ENCODE peak calls at places on chromosomes 2 and 18, in eight cellular contexts. Y, U, E, G, K, N, S and C are unnamed samples.

GRCh38 chr2:100018794-100019193 is 123.6 kb downstream of the AFF3 start:
- DNase-seq in U (no peak), N (peak), S (no peak), G (no peak), Y (no peak), E (no peak), K (no peak), C (peak)

GRCh38 chr2:48852938-48853337 is 97.4 kb upstream of the LHCGR start:
- DNase-seq in N (peak), S (no peak), E (no peak), Y (no peak), G (no peak), K (no peak), U (no peak), C (peak)

GRCh38 chr2:70243804-70244584 is 4.4 kb downstream of the TIA1 start:
- DNase-seq in N (no peak), U (no peak), K (no peak), G (no peak), E (no peak), S (no peak), Y (no peak), C (no peak)

GRCh38 chr2:58601017-58601416 is 359.9 kb upstream of the FANCL start:
- DNase-seq in G (no peak), E (no peak), U (no peak), S (peak), K (peak), Y (no peak), N (no peak), C (no peak)

GRCh38 chr2:154477319-154477718 is 221.2 kb upstream of the KCNJ3 start:
- DNase-seq in N (no peak), U (no peak), G (no peak), K (no peak), Y (no peak), S (no peak), E (no peak), C (no peak)

GRCh38 chr2:37527362-37527761 is 144.1 kb downstream of the CDC42EP3 start:
- DNase-seq in S (no peak), G (no peak), U (no peak), Y (no peak), K (no peak), N (no peak), E (no peak), C (no peak)

GRCh38 chr2:174477772-174478171 is 9.1 kb downstream of the GPR155 start:
- DNase-seq in G (no peak), N (no peak), U (no peak), Y (no peak), S (no peak), E (no peak), K (no peak), C (no peak)

GRCh38 chr2:180539541-180539940 is 440.9 kb upstream of the UBE2E3 start:
- DNase-seq in Y (no peak), E (no peak), U (no peak), N (no peak), K (no peak), G (no peak), S (no peak), C (no peak)

GRCh38 chr2:128894896-128895295 is 576.2 kb upstream of the HS6ST1 start:
- DNase-seq in G (no peak), Y (no peak), K (no peak), S (no peak), E (no peak), N (no peak), U (no peak), C (no peak)

GRCh38 chr2:144183744-144184143 is 336.2 kb downstream of the ZEB2 start:
- DNase-seq in S (no peak), Y (no peak), K (no peak), G (peak), U (no peak), N (no peak), E (no peak), C (peak)

GRCh38 chr18:11411021-11411420 is 198.4 kb upstream of the SLC35G4 start:
- DNase-seq in G (peak), N (no peak), U (no peak), E (no peak), S (no peak), Y (no peak), K (no peak), C (peak)

GRCh38 chr2:172735646-172736418 is at the start of gene RAPGEF4:
- DNase-seq in U (peak), G (no peak), N (no peak), S (no peak), K (peak), Y (peak), E (no peak), C (no peak)

GRCh38 chr2:84897773-84898172 is 7.7 kb upstream of the TMSB10 start:
- DNase-seq in N (no peak), S (no peak), K (no peak), G (no peak), E (no peak), U (no peak), Y (no peak), C (no peak)

GRCh38 chr2:78077637-78078036 is 555.5 kb upstream of the LRRTM4 start:
- DNase-seq in N (no peak), Y (no peak), K (no peak), G (no peak), E (no peak), S (no peak), U (no peak), C (no peak)

GRCh38 chr18:63683152-63683551 is 19.6 kb upstream of the SERPINB11 start:
- DNase-seq in U (no peak), Y (peak), K (peak), G (peak), N (peak), E (no peak), S (peak), C (peak)

GRCh38 chr2:27370816-27371620 is 602 bp downstream of the SNX17 start:
- DNase-seq in E (peak), N (peak), U (no peak), S (no peak), Y (peak), K (peak), G (no peak), C (no peak)

GRCh38 chr2:170563401-170563800 is 151.7 kb upstream of the SP5 start:
- DNase-seq in N (no peak), U (no peak), E (no peak), G (no peak), Y (no peak), S (no peak), K (peak), C (no peak)

GRCh38 chr18:76013041-76013440 is 482.0 kb downstream of the ZNF516 start:
- DNase-seq in U (no peak), E (no peak), S (no peak), Y (no peak), K (no peak), N (peak), G (no peak), C (no peak)

GRCh38 chr2:73292316-73292905 is 937 bp downstream of the EGR4 start:
- DNase-seq in U (no peak), S (no peak), E (no peak), G (no peak), N (no peak), K (no peak), Y (no peak), C (no peak)

GRCh38 chr18:5972298-5972697 is 77.0 kb upstream of the TMEM200C start:
- DNase-seq in U (no peak), G (no peak), Y (no peak), S (no peak), E (no peak), K (no peak), N (no peak), C (no peak)

GRCh38 chr2:176699098-176699497 is 429.9 kb downstream of the MTX2 start:
- DNase-seq in Y (no peak), G (no peak), U (no peak), S (no peak), E (no peak), K (no peak), N (no peak), C (no peak)

DNA sequence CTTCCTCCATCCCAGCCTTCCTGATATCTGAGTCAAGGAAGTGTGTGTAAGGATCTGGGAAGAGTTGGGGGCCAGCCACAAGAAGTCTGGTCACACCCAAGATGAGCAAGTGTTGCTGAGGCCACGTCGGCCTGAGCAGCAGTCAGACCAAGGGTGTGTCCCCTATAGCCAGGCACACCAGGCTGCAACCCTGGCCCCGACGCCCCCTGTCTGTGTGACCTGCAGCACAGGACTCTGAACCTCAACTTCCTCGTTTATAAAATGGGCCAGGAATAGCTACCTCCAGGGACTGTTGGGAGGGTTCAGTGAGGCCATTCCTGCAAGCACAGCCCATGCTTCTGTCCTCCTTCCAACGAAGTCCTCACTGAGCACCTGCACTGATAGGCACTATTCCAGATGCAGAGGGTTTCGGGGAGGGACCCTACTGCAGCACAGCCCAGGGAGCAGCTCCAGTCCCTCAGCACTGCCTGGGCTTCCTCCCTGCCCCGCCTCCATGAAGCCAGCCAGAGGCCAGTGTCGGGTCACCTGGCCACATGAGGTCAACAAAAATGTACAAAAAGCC is 13.3 kb downstream of the LIMS2 start:
- DNase-seq in K (no peak), G (no peak), E (no peak), Y (no peak), U (no peak), S (no peak), N (no peak), C (no peak)
- TF ChIP-seq CTCF in K (no peak), G (no peak), E (no peak), Y (no peak), U (no peak), S (no peak), N (no peak), C (no peak)

DNA sequence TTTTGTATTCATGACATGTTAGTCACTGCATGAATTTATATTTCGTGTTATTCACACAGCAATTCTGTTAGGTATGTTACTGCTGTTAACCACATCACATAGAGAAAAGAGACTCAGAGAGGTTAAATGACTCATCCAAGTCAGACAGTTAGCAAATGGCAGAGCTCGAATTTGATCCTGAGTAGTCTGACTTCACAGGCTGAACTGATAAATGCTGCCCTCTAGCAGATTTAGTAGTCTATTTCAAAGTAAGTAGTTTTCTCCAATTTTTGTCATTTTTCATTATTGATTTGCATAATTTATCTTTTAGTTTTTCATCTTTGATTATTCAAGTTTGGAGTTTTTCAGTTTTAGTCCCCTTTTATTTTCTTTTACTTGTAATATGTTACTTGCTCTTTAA is 58.3 kb downstream of the WDR7 start:
- DNase-seq in S (peak), K (peak), U (no peak), E (no peak), Y (peak), N (peak), G (peak), C (peak)
- TF ChIP-seq CTCF in S (peak), K (peak), U (no peak), E (no peak), Y (no peak), N (peak), G (peak), C (no peak)

GRCh38 chr2:88813612-88814011 is 122.1 kb downstream of the RPIA start:
- DNase-seq in K (peak), G (no peak), Y (no peak), N (no peak), U (no peak), E (no peak), S (no peak), C (no peak)
- TF ChIP-seq CTCF in K (peak), G (no peak), Y (no peak), N (no peak), U (no peak), E (no peak), S (peak), C (no peak)

DNA sequence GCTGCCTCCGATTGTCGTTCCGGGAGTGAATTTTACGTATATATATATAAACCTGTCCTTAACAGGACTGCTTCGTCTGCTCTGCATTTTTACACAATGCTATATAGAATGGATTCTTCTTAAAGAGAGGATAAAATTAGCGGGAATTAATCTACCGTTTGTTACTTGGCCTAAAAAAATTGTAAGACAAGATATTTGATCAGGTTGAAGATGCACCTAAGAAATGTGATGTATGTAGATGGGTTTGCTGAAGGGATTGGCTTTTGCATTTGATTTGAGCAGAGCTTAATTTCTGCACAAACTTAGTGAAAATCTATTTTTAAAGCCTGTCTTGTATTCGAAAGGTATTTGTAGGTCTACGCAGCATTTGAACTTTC is 966 bp downstream of the PPP1CB start:
- DNase-seq in E (no peak), K (no peak), S (no peak), N (peak), Y (no peak), U (no peak), G (no peak), C (no peak)
- TF ChIP-seq CTCF in E (no peak), K (no peak), S (no peak), N (no peak), Y (no peak), U (no peak), G (no peak), C (no peak)

GRCh38 chr18:52700757-52701156 is 360.8 kb downstream of the DCC start:
- DNase-seq in E (no peak), S (no peak), K (no peak), U (no peak), G (no peak), N (no peak), Y (no peak), C (no peak)

GRCh38 chr18:52700116-52700515 is 360.1 kb downstream of the DCC start:
- DNase-seq in G (no peak), E (no peak), N (no peak), Y (no peak), S (no peak), K (no peak), U (no peak), C (no peak)

DNA sequence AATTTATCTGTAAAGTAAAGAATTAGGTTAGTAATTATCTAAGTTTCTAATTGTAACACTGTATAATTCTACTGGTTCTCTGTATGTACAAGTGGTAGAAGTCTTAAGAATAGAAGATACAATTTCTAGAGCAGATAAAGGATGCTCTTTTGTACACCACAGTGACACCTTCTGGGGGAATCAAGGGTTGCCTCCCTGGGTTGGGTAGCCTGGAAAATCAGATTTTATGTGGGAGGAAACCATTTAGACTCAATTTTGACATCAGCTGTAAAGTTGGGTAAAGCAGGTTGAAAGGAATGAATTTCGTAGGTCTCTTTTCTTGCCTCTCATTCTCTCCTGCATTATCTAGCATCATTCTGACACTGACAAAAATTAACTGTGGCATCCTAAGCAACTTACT is 354.8 kb downstream of the DCC start:
- DNase-seq in U (no peak), S (no peak), E (no peak), G (no peak), K (peak), N (peak), Y (peak), C (no peak)
- TF ChIP-seq CTCF in U (peak), S (peak), E (peak), G (peak), K (peak), N (peak), Y (no peak), C (peak)

GRCh38 chr2:20050712-20051517 is 513 bp downstream of the LAPTM4A start:
- DNase-seq in S (no peak), U (peak), G (no peak), K (peak), Y (peak), N (peak), E (peak), C (no peak)
- TF ChIP-seq CTCF in S (peak), U (peak), G (peak), K (no peak), Y (no peak), N (peak), E (no peak), C (peak)

GRCh38 chr2:10447300-10448207 is 573 bp downstream of the ODC1 start:
- DNase-seq in K (peak), S (no peak), G (no peak), Y (no peak), E (peak), N (peak), U (peak), C (no peak)
- TF ChIP-seq CTCF in K (no peak), S (peak), G (no peak), Y (no peak), E (no peak), N (no peak), U (no peak), C (no peak)

GRCh38 chr2:235597081-235597615 is 103.3 kb downstream of the AGAP1 start:
- DNase-seq in S (no peak), K (no peak), Y (no peak), G (no peak), U (no peak), E (no peak), N (no peak), C (no peak)

GRCh38 chr2:235594041-235594440 is 100.2 kb downstream of the AGAP1 start:
- DNase-seq in E (no peak), S (no peak), G (peak), U (no peak), Y (peak), N (peak), K (peak), C (peak)

GRCh38 chr2:235596272-235596671 is 102.4 kb downstream of the AGAP1 start:
- DNase-seq in G (no peak), Y (no peak), U (no peak), N (no peak), E (no peak), K (no peak), S (no peak), C (no peak)

GRCh38 chr2:235594964-235595363 is 101.1 kb downstream of the AGAP1 start:
- DNase-seq in G (no peak), K (no peak), E (no peak), U (no peak), Y (no peak), N (no peak), S (no peak), C (no peak)

DNA sequence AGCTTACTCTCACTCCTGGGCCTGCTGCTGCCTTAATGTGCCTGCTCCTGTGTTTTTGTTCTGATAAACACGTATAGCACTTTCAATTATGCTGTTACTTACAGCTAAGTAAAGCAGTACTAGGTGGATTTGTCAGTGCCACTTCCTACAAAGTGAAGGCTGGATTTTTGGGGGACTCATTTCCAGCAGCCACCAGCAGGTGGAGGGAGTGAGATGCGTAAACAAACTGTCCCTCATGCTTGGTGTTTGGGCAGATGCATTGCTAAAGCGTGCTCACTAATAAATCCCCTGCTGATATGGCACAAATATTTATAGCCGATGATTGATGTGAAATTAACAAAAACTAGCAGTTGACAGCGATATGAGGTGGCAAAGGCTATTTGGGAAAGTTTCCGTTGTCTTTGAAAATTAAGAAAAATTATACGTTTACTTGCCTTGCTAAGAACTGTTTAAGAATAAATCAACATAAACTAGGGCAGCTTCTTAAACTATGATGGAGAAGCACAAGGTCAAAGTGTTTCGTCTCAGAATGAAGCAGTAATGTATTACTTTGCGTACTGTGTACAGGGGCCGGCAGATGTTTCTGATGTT is 101.7 kb downstream of the AGAP1 start:
- DNase-seq in K (peak), E (peak), S (no peak), U (peak), N (peak), G (peak), Y (peak), C (no peak)
- TF ChIP-seq CTCF in K (peak), E (peak), S (peak), U (peak), N (peak), G (peak), Y (peak), C (peak)